ENCODE peak calls at places on chromosome 19, in eight cellular contexts. E is SK-N-SH, R is heart left ventricle, H is H9, N is left ventricle myocardium inferior, F is colonic mucosa, A is cardiac muscle cell, G is stomach. K is an unnamed sample. For H3K9me3 and H3K4me1, the result is how much of the 10 kb centered on the place peaks cover.

GRCh38 chr19:15107056-15108010 is at the start of gene SYDE1:
- DNase-seq in E (peak), R (peak), H (peak), N (peak), F (no peak), A (peak), G (no peak), K (peak)

GRCh38 chr19:18109363-18109730 is 11.8 kb downstream of the MAST3 start:
- DNase-seq in E (no peak), R (no peak), H (no peak), N (no peak), F (peak), A (no peak), G (no peak), K (no peak)

GRCh38 chr19:18464646-18465045 is 26.7 kb upstream of the ISYNA1 start:
- DNase-seq in E (no peak), R (peak), H (no peak), N (peak), F (peak), A (no peak), G (peak), K (peak)

GRCh38 chr19:4258181-4258580 is 11.3 kb downstream of the YJU2 start:
- DNase-seq in E (no peak), R (no peak), H (no peak), N (no peak), F (no peak), A (no peak), G (no peak), K (no peak)

GRCh38 chr19:7515471-7516226 is at the start of gene ZNF358:
- DNase-seq in E (peak), R (peak), H (peak), N (peak), F (peak), A (peak), G (peak), K (peak)

GRCh38 chr19:48718711-48719231 is 754 bp downstream of the MAMSTR start:
- DNase-seq in E (no peak), R (peak), H (peak), N (no peak), F (no peak), A (no peak), G (no peak), K (no peak)

GRCh38 chr19:19562665-19563347 is 24.7 kb downstream of the CILP2 start:
- DNase-seq in E (no peak), R (no peak), H (no peak), N (no peak), F (no peak), A (no peak), G (no peak), K (no peak)

GRCh38 chr19:34662919-34663318 is 14.0 kb downstream of the SCGB2B2 start:
- DNase-seq in E (peak), R (no peak), H (peak), N (no peak), F (no peak), A (no peak), G (no peak), K (no peak)

GRCh38 chr19:13363954-13364353 is 142.3 kb downstream of the CACNA1A start:
- DNase-seq in E (no peak), R (no peak), H (no peak), N (no peak), F (no peak), A (no peak), G (no peak), K (no peak)

GRCh38 chr19:45852145-45852750 is 10.7 kb downstream of the SYMPK start:
- DNase-seq in E (no peak), R (no peak), H (no peak), N (no peak), F (no peak), A (no peak), G (no peak), K (no peak)

GRCh38 chr19:2602391-2603181 is 99.9 kb downstream of the GNG7 start:
- DNase-seq in E (peak), R (peak), H (peak), N (peak), F (peak), A (peak), G (peak), K (peak)

GRCh38 chr19:18514800-18515682 is 6.8 kb downstream of the ELL start:
- DNase-seq in E (no peak), R (peak), H (no peak), N (peak), F (peak), A (peak), G (peak), K (peak)

GRCh38 chr19:41906271-41906670 is 22.0 kb downstream of the ERFL start:
- DNase-seq in E (peak), R (no peak), H (no peak), N (no peak), F (no peak), A (no peak), G (no peak), K (no peak)

GRCh38 chr19:5974721-5975387 is 3.1 kb downstream of the RANBP3 start:
- DNase-seq in E (no peak), R (no peak), H (no peak), N (no peak), F (peak), A (no peak), G (no peak), K (no peak)

GRCh38 chr19:3129112-3129511 is 6.7 kb upstream of the GNA15 start:
- DNase-seq in E (no peak), R (no peak), H (no peak), N (no peak), F (no peak), A (no peak), G (no peak), K (no peak)

GRCh38 chr19:4471400-4472173 is 510 bp upstream of the HDGFL2 start:
- DNase-seq in E (peak), R (peak), H (peak), N (peak), F (peak), A (peak), G (peak), K (peak)

GRCh38 chr19:7926021-7926726 is at the start of gene CTXN1:
- DNase-seq in E (peak), R (peak), H (peak), N (peak), F (peak), A (peak), G (peak), K (peak)

GRCh38 chr19:46353730-46354528 is 7.0 kb downstream of the PPP5C start:
- DNase-seq in E (no peak), R (no peak), H (no peak), N (no peak), F (no peak), A (no peak), G (peak), K (no peak)

GRCh38 chr19:58095328-58095727 is 2.7 kb downstream of the ZSCAN18 start:
- DNase-seq in E (no peak), R (no peak), H (no peak), N (no peak), F (no peak), A (no peak), G (no peak), K (no peak)
- H3K9me3 ChIP-seq in E (under half), R (under half), H (under half), N (half or more), F (under half), A (under half), G (under half), K (under half)

DNA sequence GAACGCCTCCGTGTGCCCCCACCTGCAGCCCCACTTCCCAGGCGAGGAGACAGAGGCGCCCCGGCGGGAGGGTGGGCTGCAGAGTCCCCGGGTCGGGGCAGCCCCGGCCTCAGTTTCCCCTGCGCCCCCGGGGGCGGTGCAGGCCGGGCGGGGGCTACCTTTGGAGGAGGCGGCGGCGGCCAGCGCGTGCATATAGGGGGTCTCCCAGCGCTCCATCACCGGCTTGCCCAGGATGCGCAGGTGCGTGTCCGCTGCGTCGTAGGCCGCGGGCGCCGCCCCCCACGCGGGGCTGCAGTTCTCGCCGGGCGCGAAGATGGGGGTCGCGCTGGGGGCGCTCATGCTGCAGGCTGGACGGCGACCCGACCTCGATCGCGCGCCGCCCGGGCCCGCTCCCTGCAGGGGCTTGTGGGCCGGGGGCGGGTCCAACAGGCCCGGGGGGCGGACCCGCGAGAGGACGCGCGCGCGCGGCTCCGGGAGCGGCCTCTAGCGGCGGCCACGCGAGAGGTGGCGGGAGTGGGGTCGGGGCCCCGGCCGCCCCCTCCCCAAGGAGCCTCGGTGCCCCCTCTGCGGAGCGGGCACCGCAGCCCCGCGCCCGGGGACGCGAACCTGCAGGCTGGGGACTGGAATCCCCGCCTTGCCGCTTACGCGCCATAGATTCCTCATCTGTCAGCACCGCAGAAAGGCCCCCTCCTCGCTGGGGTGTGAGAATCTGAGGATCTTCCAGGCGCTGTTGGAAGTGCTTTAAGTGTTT is at the start of gene GAMT:
- DNase-seq in E (peak), R (peak), H (no peak), N (peak), F (no peak), A (peak), G (no peak), K (peak)
- TF ChIP-seq CTCF in E (peak), R (peak), H (peak), N (peak), F (peak), A (peak), G (peak), K (peak)

DNA sequence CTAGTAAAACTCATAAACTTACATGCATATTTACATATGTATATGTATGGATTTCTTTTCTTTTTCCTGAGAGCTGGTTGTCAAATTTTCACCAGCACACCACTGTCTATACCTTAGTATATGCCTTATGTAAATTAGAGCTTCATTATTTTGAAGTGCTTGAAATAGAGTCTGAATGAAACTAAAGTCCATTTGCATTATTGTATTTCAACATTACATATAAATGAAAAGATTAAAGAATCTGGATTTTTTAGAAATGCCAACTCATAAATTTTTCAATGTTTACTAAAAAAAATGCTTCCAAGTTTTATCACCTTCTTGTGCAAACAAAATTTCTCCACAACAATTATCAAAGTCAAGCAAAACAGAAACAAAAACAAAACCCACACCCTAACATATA is 18.5 kb downstream of the MED26 start:
- DNase-seq in E (no peak), R (no peak), H (no peak), N (no peak), F (no peak), A (no peak), G (no peak), K (no peak)
- H3K4me1 ChIP-seq in E (under half), R (under half), H (under half), N (half or more), F (under half), A (under half), G (under half), K (half or more)

GRCh38 chr19:37009871-37010270 is 68.4 kb upstream of the ZNF420 start:
- DNase-seq in E (no peak), R (no peak), H (no peak), N (no peak), F (no peak), A (no peak), G (no peak), K (no peak)
- H3K9me3 ChIP-seq in E (under half), R (under half), H (half or more), N (half or more), F (under half), A (under half), G (half or more), K (under half)

GRCh38 chr19:28727835-28728159 is 485.2 kb downstream of the UQCRFS1 start:
- DNase-seq in E (no peak), R (no peak), H (no peak), N (no peak), F (no peak), A (no peak), G (no peak), K (no peak)

GRCh38 chr19:28731113-28731512 is 481.8 kb downstream of the UQCRFS1 start:
- DNase-seq in E (no peak), R (no peak), H (no peak), N (no peak), F (no peak), A (no peak), G (no peak), K (no peak)

GRCh38 chr19:28726533-28726932 is 486.4 kb downstream of the UQCRFS1 start:
- DNase-seq in E (no peak), R (no peak), H (no peak), N (no peak), F (no peak), A (no peak), G (no peak), K (no peak)

GRCh38 chr19:28731577-28731976 is 481.4 kb downstream of the UQCRFS1 start:
- DNase-seq in E (no peak), R (no peak), H (no peak), N (no peak), F (no peak), A (no peak), G (no peak), K (no peak)

DNA sequence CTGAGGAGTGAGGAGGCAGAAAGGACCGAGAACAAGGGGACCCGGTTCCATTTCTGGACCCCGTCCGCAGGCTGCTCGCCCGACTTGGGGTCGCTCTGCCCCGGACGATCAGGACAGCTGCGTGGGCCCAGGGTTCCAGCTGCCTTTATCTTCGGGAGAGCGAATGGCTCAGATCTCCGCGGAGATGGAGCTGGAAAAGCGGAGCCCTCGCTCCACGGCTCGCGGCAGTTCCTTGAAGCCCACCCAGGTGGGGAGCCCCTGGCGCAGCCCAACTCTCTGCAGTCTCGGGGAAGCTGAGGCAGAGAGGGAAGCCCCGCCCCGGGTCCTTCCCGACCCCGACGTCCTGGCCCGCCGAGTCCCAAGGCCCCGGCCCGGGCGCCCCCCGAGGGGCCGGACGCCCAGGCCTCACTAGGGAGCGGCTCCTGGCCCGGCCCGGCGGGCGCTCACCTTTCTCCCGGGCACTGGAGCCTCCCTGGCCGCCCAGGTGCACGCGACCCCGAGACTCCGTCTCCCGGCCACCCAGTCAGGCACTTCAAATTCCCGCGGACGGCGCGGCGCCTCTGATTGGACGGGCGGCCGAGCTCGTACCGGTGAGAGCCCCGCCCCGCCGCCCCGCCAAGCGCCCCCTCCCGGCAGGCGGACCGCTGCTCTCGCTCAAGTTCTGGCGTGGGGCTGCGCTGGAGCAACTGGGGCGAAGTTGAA is 485.7 kb downstream of the UQCRFS1 start:
- DNase-seq in E (peak), R (no peak), H (peak), N (no peak), F (no peak), A (peak), G (no peak), K (peak)
- TF ChIP-seq CTCF in E (peak), R (peak), H (no peak), N (peak), F (no peak), A (peak), G (no peak), K (no peak)

GRCh38 chr19:40717880-40718773 is 1.2 kb downstream of the ITPKC start:
- DNase-seq in E (no peak), R (no peak), H (peak), N (no peak), F (peak), A (peak), G (no peak), K (peak)

GRCh38 chr19:40719414-40719894 is 2.5 kb downstream of the ITPKC start:
- DNase-seq in E (no peak), R (no peak), H (no peak), N (no peak), F (no peak), A (no peak), G (no peak), K (no peak)

GRCh38 chr19:40717325-40717879 is 490 bp downstream of the ITPKC start:
- DNase-seq in E (no peak), R (no peak), H (no peak), N (no peak), F (peak), A (no peak), G (no peak), K (no peak)

GRCh38 chr19:40716655-40717324 is at the start of the genes COQ8B and ITPKC:
- DNase-seq in E (peak), R (peak), H (peak), N (peak), F (peak), A (peak), G (peak), K (peak)

DNA sequence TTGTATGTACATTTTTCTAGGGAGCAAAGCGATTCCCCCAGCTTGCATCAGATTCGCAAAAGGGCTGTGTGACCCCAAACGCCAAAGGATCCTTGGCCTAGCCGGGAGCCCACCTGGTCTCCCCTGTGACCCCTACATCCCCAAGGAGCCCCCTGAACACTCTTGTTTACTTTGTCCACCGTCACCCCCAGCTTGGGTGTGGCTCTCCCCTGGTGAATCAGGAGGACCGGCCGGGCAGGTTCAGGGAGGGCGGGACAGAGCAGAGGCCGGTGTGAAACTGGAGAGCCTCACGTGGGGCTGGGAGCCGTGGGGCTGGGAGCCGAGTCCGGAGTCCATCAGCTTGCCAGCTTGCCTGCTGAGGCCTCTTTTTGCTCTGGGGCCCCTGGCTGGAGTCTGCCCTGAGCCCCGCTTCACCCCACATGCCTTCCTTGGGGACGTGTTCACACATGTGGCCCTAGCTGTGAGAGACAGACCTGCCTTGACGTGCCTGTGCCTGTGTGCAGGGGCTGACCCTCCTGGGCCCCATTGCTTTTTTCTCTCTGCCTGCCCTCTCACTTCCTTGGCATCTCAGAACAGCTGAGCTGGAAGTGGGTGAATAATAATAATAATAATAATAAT is 2.0 kb downstream of the ITPKC start:
- DNase-seq in E (no peak), R (peak), H (peak), N (peak), F (peak), A (peak), G (peak), K (peak)
- H3K4me1 ChIP-seq in E (under half), R (under half), H (under half), N (half or more), F (under half), A (under half), G (half or more), K (half or more)